ENCODE peak calls at places on chromosomes 6 and 20, in seven cellular contexts. One of them, this sample, is unnamed.

GRCh38 chr6:140061422-140062041 is 687.1 kb upstream of the CITED2 start:
- DNase-seq in CD8-positive, alpha-beta T cell: no peak
- DNase-seq in BE2C: no peak
- DNase-seq in effector memory CD4-positive, alpha-beta T cell: no peak
- DNase-seq in right atrium auricular region: no peak
- DNase-seq in left ventricle myocardium inferior: no peak
- DNase-seq in body of pancreas: no peak
- DNase-seq in this sample: no peak

GRCh38 chr20:58482416-58482815 is 32.8 kb downstream of the APCDD1L start:
- DNase-seq in CD8-positive, alpha-beta T cell: no peak
- DNase-seq in BE2C: no peak
- DNase-seq in effector memory CD4-positive, alpha-beta T cell: no peak
- DNase-seq in right atrium auricular region: no peak
- DNase-seq in left ventricle myocardium inferior: no peak
- DNase-seq in body of pancreas: no peak
- DNase-seq in this sample: no peak

GRCh38 chr20:19515074-19515473 is 243.0 kb upstream of the RIN2 start:
- DNase-seq in CD8-positive, alpha-beta T cell: no peak
- DNase-seq in BE2C: no peak
- DNase-seq in effector memory CD4-positive, alpha-beta T cell: no peak
- DNase-seq in right atrium auricular region: no peak
- DNase-seq in left ventricle myocardium inferior: no peak
- DNase-seq in body of pancreas: no peak
- DNase-seq in this sample: no peak

GRCh38 chr6:11218477-11218826 is 14.0 kb downstream of the NEDD9 start:
- DNase-seq in CD8-positive, alpha-beta T cell: no peak
- DNase-seq in BE2C: no peak
- DNase-seq in effector memory CD4-positive, alpha-beta T cell: no peak
- DNase-seq in right atrium auricular region: no peak
- DNase-seq in left ventricle myocardium inferior: no peak
- DNase-seq in body of pancreas: no peak
- DNase-seq in this sample: no peak

GRCh38 chr20:8602389-8603116 is 466.3 kb upstream of the PLCB4 start:
- DNase-seq in CD8-positive, alpha-beta T cell: no peak
- DNase-seq in BE2C: no peak
- DNase-seq in effector memory CD4-positive, alpha-beta T cell: no peak
- DNase-seq in right atrium auricular region: no peak
- DNase-seq in left ventricle myocardium inferior: no peak
- DNase-seq in body of pancreas: no peak
- DNase-seq in this sample: no peak

GRCh38 chr6:139748353-139749146 is 374.1 kb upstream of the CITED2 start:
- DNase-seq in CD8-positive, alpha-beta T cell: no peak
- DNase-seq in BE2C: no peak
- DNase-seq in effector memory CD4-positive, alpha-beta T cell: no peak
- DNase-seq in right atrium auricular region: no peak
- DNase-seq in left ventricle myocardium inferior: no peak
- DNase-seq in body of pancreas: peak; percentile 5
- DNase-seq in this sample: peak; percentile 72

GRCh38 chr6:6968731-6969552 is 138.8 kb upstream of the RREB1 start:
- DNase-seq in CD8-positive, alpha-beta T cell: no peak
- DNase-seq in BE2C: no peak
- DNase-seq in effector memory CD4-positive, alpha-beta T cell: no peak
- DNase-seq in right atrium auricular region: no peak
- DNase-seq in left ventricle myocardium inferior: no peak
- DNase-seq in body of pancreas: peak; percentile 56
- DNase-seq in this sample: peak; percentile 23

GRCh38 chr20:58895796-58896180 is 43.3 kb downstream of the GNAS start:
- DNase-seq in CD8-positive, alpha-beta T cell: no peak
- DNase-seq in BE2C: peak; percentile 42
- DNase-seq in effector memory CD4-positive, alpha-beta T cell: no peak
- DNase-seq in right atrium auricular region: no peak
- DNase-seq in left ventricle myocardium inferior: no peak
- DNase-seq in body of pancreas: no peak
- DNase-seq in this sample: no peak

GRCh38 chr6:116387374-116387773 is 16.6 kb downstream of the DSE start:
- DNase-seq in CD8-positive, alpha-beta T cell: no peak
- DNase-seq in BE2C: no peak
- DNase-seq in effector memory CD4-positive, alpha-beta T cell: peak; percentile 8
- DNase-seq in right atrium auricular region: no peak
- DNase-seq in left ventricle myocardium inferior: no peak
- DNase-seq in body of pancreas: no peak
- DNase-seq in this sample: no peak

GRCh38 chr20:51760905-51761544 is 7.2 kb downstream of the ATP9A start:
- DNase-seq in CD8-positive, alpha-beta T cell: no peak
- DNase-seq in BE2C: no peak
- DNase-seq in effector memory CD4-positive, alpha-beta T cell: no peak
- DNase-seq in right atrium auricular region: no peak
- DNase-seq in left ventricle myocardium inferior: no peak
- DNase-seq in body of pancreas: no peak
- DNase-seq in this sample: no peak

GRCh38 chr6:128821116-128821515 is 61.8 kb upstream of the LAMA2 start:
- DNase-seq in CD8-positive, alpha-beta T cell: no peak
- DNase-seq in BE2C: no peak
- DNase-seq in effector memory CD4-positive, alpha-beta T cell: no peak
- DNase-seq in right atrium auricular region: no peak
- DNase-seq in left ventricle myocardium inferior: no peak
- DNase-seq in body of pancreas: no peak
- DNase-seq in this sample: no peak

GRCh38 chr6:15441215-15441868 is 195.5 kb downstream of the JARID2 start:
- DNase-seq in CD8-positive, alpha-beta T cell: no peak
- DNase-seq in BE2C: peak; percentile 58
- DNase-seq in effector memory CD4-positive, alpha-beta T cell: no peak
- DNase-seq in right atrium auricular region: no peak
- DNase-seq in left ventricle myocardium inferior: no peak
- DNase-seq in body of pancreas: peak; percentile 56
- DNase-seq in this sample: peak; percentile 77

GRCh38 chr6:153167026-153167891 is 36.2 kb upstream of the RGS17 start:
- DNase-seq in CD8-positive, alpha-beta T cell: no peak
- DNase-seq in BE2C: no peak
- DNase-seq in effector memory CD4-positive, alpha-beta T cell: no peak
- DNase-seq in right atrium auricular region: no peak
- DNase-seq in left ventricle myocardium inferior: no peak
- DNase-seq in body of pancreas: no peak
- DNase-seq in this sample: no peak

GRCh38 chr6:110255356-110255755 is 75.1 kb downstream of the CDC40 start:
- DNase-seq in CD8-positive, alpha-beta T cell: no peak
- DNase-seq in BE2C: no peak
- DNase-seq in effector memory CD4-positive, alpha-beta T cell: no peak
- DNase-seq in right atrium auricular region: no peak
- DNase-seq in left ventricle myocardium inferior: no peak
- DNase-seq in body of pancreas: no peak
- DNase-seq in this sample: peak; percentile 63

GRCh38 chr20:21839982-21840381 is 134.5 kb downstream of the PAX1 start:
- DNase-seq in CD8-positive, alpha-beta T cell: no peak
- DNase-seq in BE2C: no peak
- DNase-seq in effector memory CD4-positive, alpha-beta T cell: no peak
- DNase-seq in right atrium auricular region: no peak
- DNase-seq in left ventricle myocardium inferior: no peak
- DNase-seq in body of pancreas: no peak
- DNase-seq in this sample: no peak

GRCh38 chr6:126017668-126018067 is 31.3 kb downstream of the TRMT11 start:
- DNase-seq in CD8-positive, alpha-beta T cell: no peak
- DNase-seq in BE2C: no peak
- DNase-seq in effector memory CD4-positive, alpha-beta T cell: no peak
- DNase-seq in right atrium auricular region: no peak
- DNase-seq in left ventricle myocardium inferior: no peak
- DNase-seq in body of pancreas: no peak
- DNase-seq in this sample: no peak

GRCh38 chr6:30155522-30156261 is 5.3 kb downstream of the TRIM10 start:
- DNase-seq in CD8-positive, alpha-beta T cell: no peak
- DNase-seq in BE2C: no peak
- DNase-seq in effector memory CD4-positive, alpha-beta T cell: no peak
- DNase-seq in right atrium auricular region: no peak
- DNase-seq in left ventricle myocardium inferior: no peak
- DNase-seq in body of pancreas: no peak
- DNase-seq in this sample: no peak

GRCh38 chr6:168778201-168778600 is 337.2 kb downstream of the SMOC2 start:
- DNase-seq in CD8-positive, alpha-beta T cell: no peak
- DNase-seq in BE2C: no peak
- DNase-seq in effector memory CD4-positive, alpha-beta T cell: no peak
- DNase-seq in right atrium auricular region: no peak
- DNase-seq in left ventricle myocardium inferior: peak; percentile 54
- DNase-seq in body of pancreas: peak; percentile 54
- DNase-seq in this sample: peak; percentile 32

GRCh38 chr20:45861157-45862075 is 4.0 kb downstream of the ZSWIM3 start:
- DNase-seq in CD8-positive, alpha-beta T cell: no peak
- DNase-seq in BE2C: peak; percentile 52
- DNase-seq in effector memory CD4-positive, alpha-beta T cell: no peak
- DNase-seq in right atrium auricular region: no peak
- DNase-seq in left ventricle myocardium inferior: no peak
- DNase-seq in body of pancreas: no peak
- DNase-seq in this sample: no peak

GRCh38 chr6:73180718-73181619 is 44.3 kb downstream of the KHDC1L start:
- DNase-seq in CD8-positive, alpha-beta T cell: no peak
- DNase-seq in BE2C: peak; percentile 53
- DNase-seq in effector memory CD4-positive, alpha-beta T cell: no peak
- DNase-seq in right atrium auricular region: no peak
- DNase-seq in left ventricle myocardium inferior: no peak
- DNase-seq in body of pancreas: peak; percentile 23
- DNase-seq in this sample: peak; percentile 60

GRCh38 chr20:50038574-50038991 is 55.8 kb downstream of the SNAI1 start:
- DNase-seq in CD8-positive, alpha-beta T cell: no peak
- DNase-seq in BE2C: no peak
- DNase-seq in effector memory CD4-positive, alpha-beta T cell: no peak
- DNase-seq in right atrium auricular region: no peak
- DNase-seq in left ventricle myocardium inferior: no peak
- DNase-seq in body of pancreas: no peak
- DNase-seq in this sample: no peak

GRCh38 chr6:169905041-169905807 is 153.8 kb downstream of the ERMARD start:
- DNase-seq in CD8-positive, alpha-beta T cell: no peak
- DNase-seq in BE2C: no peak
- DNase-seq in effector memory CD4-positive, alpha-beta T cell: no peak
- DNase-seq in right atrium auricular region: peak; percentile 69
- DNase-seq in left ventricle myocardium inferior: no peak
- DNase-seq in body of pancreas: peak; percentile 87
- DNase-seq in this sample: peak; percentile 41

GRCh38 chr20:17895641-17896246 is 72.8 kb downstream of the SNX5 start:
- DNase-seq in CD8-positive, alpha-beta T cell: no peak
- DNase-seq in BE2C: no peak
- DNase-seq in effector memory CD4-positive, alpha-beta T cell: no peak
- DNase-seq in right atrium auricular region: peak; percentile 76
- DNase-seq in left ventricle myocardium inferior: peak; percentile 72
- DNase-seq in body of pancreas: peak; percentile 56
- DNase-seq in this sample: no peak
- H3K4me3 ChIP-seq in CD8-positive, alpha-beta T cell: no peak overlapping the region
- H3K4me3 ChIP-seq in BE2C: no peak overlapping the region
- H3K4me3 ChIP-seq in effector memory CD4-positive, alpha-beta T cell: no peak overlapping the region
- H3K4me3 ChIP-seq in right atrium auricular region: no peak overlapping the region
- H3K4me3 ChIP-seq in left ventricle myocardium inferior: peak overlapping the region; percentile 58
- H3K4me3 ChIP-seq in body of pancreas: no peak overlapping the region
- H3K4me3 ChIP-seq in this sample: no peak overlapping the region

GRCh38 chr6:108164815-108165706 is 761 bp upstream of the NR2E1 start:
- DNase-seq in CD8-positive, alpha-beta T cell: no peak
- DNase-seq in BE2C: no peak
- DNase-seq in effector memory CD4-positive, alpha-beta T cell: no peak
- DNase-seq in right atrium auricular region: no peak
- DNase-seq in left ventricle myocardium inferior: no peak
- DNase-seq in body of pancreas: no peak
- DNase-seq in this sample: no peak
- H3K4me3 ChIP-seq in CD8-positive, alpha-beta T cell: no peak overlapping the region
- H3K4me3 ChIP-seq in BE2C: peak overlapping the region; percentile 28
- H3K4me3 ChIP-seq in effector memory CD4-positive, alpha-beta T cell: no peak overlapping the region
- H3K4me3 ChIP-seq in right atrium auricular region: no peak overlapping the region
- H3K4me3 ChIP-seq in left ventricle myocardium inferior: peak overlapping the region; percentile 52
- H3K4me3 ChIP-seq in body of pancreas: no peak overlapping the region
- H3K4me3 ChIP-seq in this sample: no peak overlapping the region

GRCh38 chr6:27177454-27178000 is 70.0 kb upstream of the PRSS16 start:
- DNase-seq in CD8-positive, alpha-beta T cell: peak; percentile 46
- DNase-seq in BE2C: peak; percentile 76
- DNase-seq in effector memory CD4-positive, alpha-beta T cell: no peak
- DNase-seq in right atrium auricular region: peak; percentile 83
- DNase-seq in left ventricle myocardium inferior: peak; percentile 64
- DNase-seq in body of pancreas: peak; percentile 86
- DNase-seq in this sample: peak; percentile 92

GRCh38 chr6:27178001-27178730 is 69.3 kb upstream of the PRSS16 start:
- DNase-seq in CD8-positive, alpha-beta T cell: no peak
- DNase-seq in BE2C: peak; percentile 61
- DNase-seq in effector memory CD4-positive, alpha-beta T cell: peak; percentile 60
- DNase-seq in right atrium auricular region: peak; percentile 79
- DNase-seq in left ventricle myocardium inferior: peak; percentile 51
- DNase-seq in body of pancreas: peak; percentile 70
- DNase-seq in this sample: peak; percentile 78

GRCh38 chr6:27174958-27175357 is 72.5 kb upstream of the PRSS16 start:
- DNase-seq in CD8-positive, alpha-beta T cell: no peak
- DNase-seq in BE2C: no peak
- DNase-seq in effector memory CD4-positive, alpha-beta T cell: no peak
- DNase-seq in right atrium auricular region: no peak
- DNase-seq in left ventricle myocardium inferior: no peak
- DNase-seq in body of pancreas: no peak
- DNase-seq in this sample: no peak

GRCh38 chr6:27178860-27179259 is 68.6 kb upstream of the PRSS16 start:
- DNase-seq in CD8-positive, alpha-beta T cell: no peak
- DNase-seq in BE2C: no peak
- DNase-seq in effector memory CD4-positive, alpha-beta T cell: no peak
- DNase-seq in right atrium auricular region: no peak
- DNase-seq in left ventricle myocardium inferior: no peak
- DNase-seq in body of pancreas: no peak
- DNase-seq in this sample: peak; percentile 48

DNA sequence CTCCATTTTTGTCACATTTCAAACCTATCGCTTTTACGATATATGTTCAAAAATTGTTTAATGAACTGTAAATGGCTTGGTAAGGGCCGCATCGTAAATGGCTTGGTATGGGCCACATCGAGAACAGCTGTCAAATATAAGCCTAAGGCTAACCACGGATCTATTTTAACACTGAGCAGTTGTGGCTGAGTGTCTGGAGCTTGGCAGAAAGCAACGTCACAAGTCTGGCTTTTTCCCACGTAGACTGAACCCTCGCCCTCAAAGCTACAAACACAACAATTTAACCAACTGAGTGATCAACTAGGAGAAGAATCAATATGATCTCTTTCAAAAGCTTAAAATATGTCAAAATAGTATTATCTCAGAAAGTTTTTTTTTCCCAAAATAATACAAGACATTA is 71.4 kb upstream of the PRSS16 start:
- DNase-seq in CD8-positive, alpha-beta T cell: no peak
- DNase-seq in BE2C: no peak
- DNase-seq in effector memory CD4-positive, alpha-beta T cell: no peak
- DNase-seq in right atrium auricular region: no peak
- DNase-seq in left ventricle myocardium inferior: no peak
- DNase-seq in body of pancreas: no peak
- DNase-seq in this sample: peak; percentile 38
- H3K4me3 ChIP-seq in CD8-positive, alpha-beta T cell: no peak overlapping the region
- H3K4me3 ChIP-seq in BE2C: peak overlapping the region; percentile 85
- H3K4me3 ChIP-seq in effector memory CD4-positive, alpha-beta T cell: no peak overlapping the region
- H3K4me3 ChIP-seq in right atrium auricular region: peak overlapping the region; percentile 92
- H3K4me3 ChIP-seq in left ventricle myocardium inferior: peak overlapping the region; percentile 79
- H3K4me3 ChIP-seq in body of pancreas: no peak overlapping the region
- H3K4me3 ChIP-seq in this sample: peak overlapping the region; percentile 72

DNA sequence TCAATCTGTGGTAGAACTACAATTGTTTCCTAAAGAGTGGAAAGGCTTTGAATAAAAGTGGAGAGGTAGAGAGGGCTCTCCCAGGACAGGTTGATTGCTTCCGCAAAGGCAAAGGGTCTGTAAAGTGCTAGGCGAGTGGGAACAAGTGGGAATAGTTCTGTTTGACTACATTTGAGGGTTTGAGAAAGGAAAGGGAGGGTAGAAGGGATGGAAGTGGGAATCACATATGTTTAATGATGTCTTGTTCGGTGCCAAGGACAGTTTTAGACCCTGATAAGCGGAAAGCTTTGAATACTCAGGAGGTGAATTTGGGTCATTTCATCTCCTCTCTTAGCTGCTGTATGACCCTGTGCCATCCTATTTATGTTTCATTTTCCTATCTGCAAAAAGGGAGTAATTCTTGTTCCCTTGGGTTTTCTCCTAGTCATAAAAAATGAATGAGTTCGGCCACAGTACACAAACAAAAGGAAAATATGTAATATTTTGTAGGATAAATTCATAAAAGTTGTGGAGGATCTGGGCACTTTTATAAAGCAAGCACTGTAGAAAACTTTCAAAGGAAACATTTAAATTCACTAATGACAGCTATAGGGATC is 1.7 kb upstream of the PIM1 start:
- DNase-seq in CD8-positive, alpha-beta T cell: no peak
- DNase-seq in BE2C: no peak
- DNase-seq in effector memory CD4-positive, alpha-beta T cell: no peak
- DNase-seq in right atrium auricular region: no peak
- DNase-seq in left ventricle myocardium inferior: no peak
- DNase-seq in body of pancreas: no peak
- DNase-seq in this sample: no peak
- H3K4me3 ChIP-seq in CD8-positive, alpha-beta T cell: no peak overlapping the region
- H3K4me3 ChIP-seq in BE2C: no peak overlapping the region
- H3K4me3 ChIP-seq in effector memory CD4-positive, alpha-beta T cell: no peak overlapping the region
- H3K4me3 ChIP-seq in right atrium auricular region: no peak overlapping the region
- H3K4me3 ChIP-seq in left ventricle myocardium inferior: peak overlapping the region; percentile 98
- H3K4me3 ChIP-seq in body of pancreas: no peak overlapping the region
- H3K4me3 ChIP-seq in this sample: no peak overlapping the region